ENCODE peak calls at places on chromosomes 16 and 17, in four cellular contexts. P is NCI-H1436; O is NCI-H460; W is activated CD4-positive, alpha-beta T cell treated with anti-CD3 and anti-CD28 coated beads, Interleukin-2, amount 10 ng/mL, durations not matched to agents 7 days and 5 days. S is an unnamed sample.

GRCh38 chr16:67645397-67646121 is 615 bp downstream of the CARMIL2 start:
- DNase-seq in O (no peak), W (peak), P (no peak), S (no peak)

GRCh38 chr17:40065041-40065770 is 2.4 kb downstream of the THRA start:
- DNase-seq in O (no peak), W (no peak), P (no peak), S (peak)

GRCh38 chr17:39352986-39353385 is 48.4 kb downstream of the FBXL20 start:
- DNase-seq in W (no peak), P (no peak), O (no peak), S (no peak)

GRCh38 chr16:27728691-27729090 is 178.7 kb downstream of the KATNIP start:
- DNase-seq in P (no peak), O (no peak), W (no peak), S (no peak)

GRCh38 chr17:31093866-31094599 is 744 bp upstream of the NF1 start:
- DNase-seq in W (no peak), P (no peak), O (no peak), S (no peak)

GRCh38 chr17:73316919-73317505 is 5.2 kb upstream of the CDC42EP4 start:
- DNase-seq in O (no peak), P (no peak), W (no peak), S (peak)

GRCh38 chr17:80924807-80925610 is 66.6 kb upstream of the CHMP6 start:
- DNase-seq in O (no peak), P (no peak), W (no peak), S (no peak)

GRCh38 chr16:49631521-49632041 is 224.3 kb downstream of the ZNF423 start:
- DNase-seq in W (no peak), O (no peak), P (no peak), S (no peak)

GRCh38 chr16:69405326-69405725 is 19.1 kb upstream of the CYB5B start:
- DNase-seq in W (no peak), P (no peak), O (peak), S (no peak)

GRCh38 chr16:27636453-27637200 is 86.7 kb downstream of the KATNIP start:
- DNase-seq in W (no peak), P (no peak), O (no peak), S (no peak)

GRCh38 chr16:19289805-19290490 is 4.4 kb downstream of the CLEC19A start:
- DNase-seq in P (no peak), W (no peak), O (no peak), S (no peak)

GRCh38 chr17:40827746-40828453 is 5.5 kb upstream of the KRT10 start:
- DNase-seq in P (no peak), W (peak), O (peak), S (no peak)

GRCh38 chr16:88380099-88380498 is 2.7 kb upstream of the ZNF469 start:
- DNase-seq in W (no peak), O (no peak), P (no peak), S (no peak)

GRCh38 chr17:17681744-17682292 is 560 bp downstream of the RAI1 start:
- DNase-seq in P (peak), O (no peak), W (peak), S (no peak)

GRCh38 chr16:48393843-48394703 is 8.9 kb upstream of the SIAH1 start:
- DNase-seq in P (no peak), O (no peak), W (no peak), S (no peak)

GRCh38 chr16:29804455-29805231 is 1.7 kb upstream of the MAZ start:
- DNase-seq in P (no peak), W (no peak), O (no peak), S (no peak)

GRCh38 chr17:31339906-31340661 is 18.7 kb upstream of the EVI2A start:
- DNase-seq in O (no peak), P (no peak), W (no peak), S (no peak)

GRCh38 chr16:88869673-88869980 is 3.2 kb upstream of the PABPN1L start:
- DNase-seq in P (no peak), W (no peak), O (no peak), S (no peak)

GRCh38 chr17:79741751-79742588 is 11.2 kb downstream of the ENPP7 start:
- DNase-seq in P (peak), W (peak), O (peak), S (peak)

GRCh38 chr16:14511798-14512131 is 118.3 kb downstream of the PARN start:
- DNase-seq in O (no peak), W (no peak), P (no peak), S (no peak)

GRCh38 chr16:27368358-27368722 is 33.6 kb upstream of the IL21R start:
- DNase-seq in P (no peak), W (no peak), O (no peak), S (no peak)

GRCh38 chr17:42980766-42981397 is 517 bp downstream of the RUNDC1 start:
- DNase-seq in P (peak), O (no peak), W (peak), S (peak)

GRCh38 chr16:77590707-77591106 is 131.6 kb upstream of the NUDT7 start:
- DNase-seq in O (no peak), P (no peak), W (no peak), S (no peak)

GRCh38 chr17:30212750-30213149 is 22.7 kb downstream of the SLC6A4 start:
- DNase-seq in P (no peak), W (no peak), O (no peak), S (no peak)

GRCh38 chr16:21162661-21163151 is 4.2 kb downstream of the LDAF1 start:
- DNase-seq in P (no peak), W (no peak), O (no peak), S (no peak)

GRCh38 chr16:87178977-87179376 is 138.2 kb downstream of the C16orf95 start:
- DNase-seq in O (no peak), W (no peak), P (no peak), S (no peak)

S was measured in NCI-H526.